ENCODE peak calls at places on chromosome 10, in six cellular contexts. J is mesenchymal stem cell, X is PC-3, S is heart right ventricle, K is mucosa of descending colon, I is pancreas. O is an unnamed sample.

GRCh38 chr10:72186213-72186612 is 29.6 kb upstream of the ANAPC16 start:
- DNase-seq in I (no peak), S (no peak), J (peak; percentile 52), K (no peak), X (no peak), O (no peak)

GRCh38 chr10:59823111-59823510 is 69.9 kb upstream of the MRLN start:
- DNase-seq in K (no peak), J (no peak), S (no peak), X (no peak), I (no peak), O (no peak)

GRCh38 chr10:88028654-88029053 is 165.2 kb downstream of the PTEN start:
- DNase-seq in S (no peak), X (no peak), J (no peak), I (no peak), K (peak; percentile 27), O (peak; percentile 11)

GRCh38 chr10:61779950-61780659 is 117.4 kb downstream of the CABCOCO1 start:
- DNase-seq in J (peak; percentile 94), S (peak; percentile 29), I (no peak), X (peak; percentile 83), K (peak; percentile 41), O (peak; percentile 0)

GRCh38 chr10:37856881-37857286 is 526 bp downstream of the ZNF248 start:
- DNase-seq in S (peak; percentile 30), J (no peak), K (peak; percentile 35), I (peak; percentile 59), X (peak; percentile 62), O (no peak)

GRCh38 chr10:26627320-26627719 is 70.2 kb upstream of the PDSS1 start:
- DNase-seq in K (no peak), I (no peak), J (no peak), S (no peak), X (peak; percentile 4), O (no peak)

GRCh38 chr10:90862908-90863514 is 5.2 kb upstream of the HTR7 start:
- DNase-seq in J (peak; percentile 50), S (no peak), X (peak; percentile 66), K (no peak), I (no peak), O (no peak)

GRCh38 chr10:52004342-52004949 is 305.1 kb upstream of the CSTF2T start:
- DNase-seq in J (peak; percentile 58), X (peak; percentile 94), I (no peak), K (no peak), S (no peak), O (no peak)

GRCh38 chr10:61935085-61935484 is 33.6 kb downstream of the ARID5B start:
- DNase-seq in I (no peak), S (no peak), X (no peak), J (peak; percentile 72), K (no peak), O (no peak)

GRCh38 chr10:31961264-31961663 is 32.6 kb upstream of the ARHGAP12 start:
- DNase-seq in X (peak; percentile 49), J (no peak), I (no peak), S (no peak), K (peak; percentile 40), O (no peak)

GRCh38 chr10:94521276-94522250 is 24.0 kb upstream of the HELLS start:
- DNase-seq in K (no peak), J (no peak), I (no peak), S (no peak), X (no peak), O (no peak)

GRCh38 chr10:70812814-70813213 is 2.9 kb upstream of the SGPL1 start:
- DNase-seq in S (no peak), J (no peak), I (no peak), K (no peak), X (no peak), O (no peak)

GRCh38 chr10:42951486-42952251 is 125.2 kb upstream of the RET start:
- DNase-seq in S (peak; percentile 48), K (peak; percentile 9), I (peak; percentile 73), X (peak; percentile 24), J (no peak), O (no peak)

GRCh38 chr10:44203535-44203934 is 181.4 kb downstream of the CXCL12 start:
- DNase-seq in S (no peak), I (no peak), K (no peak), J (no peak), X (no peak), O (no peak)

GRCh38 chr10:113140612-113141011 is 190.6 kb downstream of the TCF7L2 start:
- DNase-seq in I (no peak), X (no peak), K (no peak), J (no peak), S (no peak), O (no peak)

GRCh38 chr10:110184363-110184762 is 23.0 kb upstream of the MXI1 start:
- DNase-seq in X (no peak), K (no peak), S (no peak), I (no peak), J (no peak), O (no peak)

GRCh38 chr10:13685885-13686284 is 99.1 kb downstream of the PRPF18 start:
- DNase-seq in K (no peak), X (no peak), J (no peak), S (peak; percentile 58), I (no peak), O (no peak)

GRCh38 chr10:46559231-46559671 is 2.8 kb upstream of the GPRIN2 start:
- DNase-seq in K (no peak), I (no peak), X (no peak), J (no peak), S (no peak), O (peak; percentile 0)

GRCh38 chr10:86182150-86182549 is 184.4 kb downstream of the GRID1 start:
- DNase-seq in X (no peak), J (no peak), I (no peak), S (no peak), K (no peak), O (no peak)

GRCh38 chr10:88386878-88387773 is 196.0 kb downstream of the RNLS start:
- DNase-seq in J (peak; percentile 97), I (no peak), K (peak; percentile 61), S (peak; percentile 57), X (no peak), O (no peak)

GRCh38 chr10:125543796-125544195 is 139.2 kb downstream of the TEX36 start:
- DNase-seq in J (no peak), K (no peak), S (no peak), X (no peak), I (no peak), O (no peak)

GRCh38 chr10:56359837-56360236 is 1.2 kb downstream of the ZWINT start:
- DNase-seq in I (no peak), X (no peak), K (no peak), J (no peak), S (no peak), O (no peak)

GRCh38 chr10:78360284-78360683 is 326.6 kb downstream of the RPS24 start:
- DNase-seq in I (no peak), X (no peak), J (no peak), K (no peak), S (no peak), O (no peak)
- H3K4me1 ChIP-seq in I (no peaks in the 10 kb centered on the region), X (no peaks in the 10 kb centered on the region), J (peaks cover 22% of the 10 kb centered on the region), K (no peaks in the 10 kb centered on the region), S (no peaks in the 10 kb centered on the region), O (peaks cover 12% of the 10 kb centered on the region)

DNA sequence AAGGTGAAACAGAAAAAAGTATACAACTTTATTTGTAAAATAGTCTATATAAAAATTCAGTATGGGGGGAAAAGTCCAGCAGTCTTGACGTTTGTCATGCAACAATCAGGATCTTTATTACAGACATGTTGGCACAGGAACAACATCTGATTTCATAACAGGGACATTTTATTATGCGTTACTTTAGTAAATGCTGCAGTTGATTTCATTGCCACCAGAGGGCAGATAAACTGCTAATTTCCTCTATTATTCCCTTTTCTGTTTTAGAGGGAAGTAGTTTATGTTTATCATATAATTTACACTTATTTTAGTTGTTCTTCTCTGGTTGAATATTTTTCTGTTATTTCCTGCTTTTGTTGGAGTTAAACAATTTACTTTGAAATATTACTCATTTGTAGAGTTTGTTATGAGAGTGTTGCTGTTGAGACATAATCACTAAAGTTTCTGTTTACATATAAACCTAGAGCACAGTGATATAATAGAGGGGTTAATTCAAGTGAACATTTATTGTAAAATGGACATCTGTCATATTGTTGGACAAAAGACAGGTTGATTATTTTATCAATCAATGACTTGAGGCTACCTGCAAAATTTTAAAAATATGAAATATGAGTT is 3.3 kb downstream of the PLXDC2 start:
- DNase-seq in K (peak; percentile 86), J (peak; percentile 75), S (peak; percentile 78), I (no peak), X (peak; percentile 71), O (no peak)
- H3K4me1 ChIP-seq in K (peaks cover 3% of the 10 kb centered on the region), J (peaks cover 8% of the 10 kb centered on the region), S (peaks cover 50% of the 10 kb centered on the region), I (no peaks in the 10 kb centered on the region), X (no peaks in the 10 kb centered on the region), O (no peaks in the 10 kb centered on the region)

GRCh38 chr10:119657725-119658124 is 6.5 kb downstream of the BAG3 start:
- DNase-seq in I (no peak), J (peak; percentile 69), X (peak; percentile 50), S (no peak), K (no peak), O (no peak)

GRCh38 chr10:119655566-119656001 is 4.4 kb downstream of the BAG3 start:
- DNase-seq in S (peak; percentile 55), K (peak; percentile 29), X (peak; percentile 35), I (no peak), J (peak; percentile 96), O (peak; percentile 7)

GRCh38 chr10:119654540-119654939 is 3.4 kb downstream of the BAG3 start:
- DNase-seq in S (no peak), X (peak; percentile 61), K (peak; percentile 61), I (no peak), J (no peak), O (no peak)

GRCh38 chr10:119658274-119658673 is 7.1 kb downstream of the BAG3 start:
- DNase-seq in J (peak; percentile 97), S (peak; percentile 73), K (peak; percentile 39), X (peak; percentile 91), I (peak; percentile 77), O (no peak)

DNA sequence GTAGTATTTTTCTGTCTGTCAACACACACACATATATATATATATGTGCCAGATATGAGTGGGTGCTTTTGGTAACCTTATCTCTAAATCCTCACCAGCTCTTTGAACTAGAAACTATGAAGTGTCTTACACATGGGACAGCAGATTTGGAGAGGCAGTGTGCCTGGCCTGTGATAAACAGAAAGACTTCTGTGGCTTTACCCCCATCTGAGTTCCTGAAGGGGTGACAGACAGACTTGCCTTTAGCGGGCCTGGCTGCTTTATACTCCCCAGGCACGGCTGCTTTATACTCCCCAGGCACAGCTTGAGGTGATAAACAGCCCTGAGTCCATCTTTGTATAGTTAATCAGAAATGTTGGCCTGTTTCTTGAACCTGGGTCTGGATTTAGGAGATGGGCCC is 5.6 kb downstream of the BAG3 start:
- DNase-seq in J (no peak), I (no peak), K (no peak), S (no peak), X (no peak), O (no peak)
- H3K4me1 ChIP-seq in J (peaks cover 47% of the 10 kb centered on the region), I (peaks cover 12% of the 10 kb centered on the region), K (peaks cover 18% of the 10 kb centered on the region), S (peaks cover 92% of the 10 kb centered on the region), X (peaks cover 58% of the 10 kb centered on the region), O (peaks cover 58% of the 10 kb centered on the region)

DNA sequence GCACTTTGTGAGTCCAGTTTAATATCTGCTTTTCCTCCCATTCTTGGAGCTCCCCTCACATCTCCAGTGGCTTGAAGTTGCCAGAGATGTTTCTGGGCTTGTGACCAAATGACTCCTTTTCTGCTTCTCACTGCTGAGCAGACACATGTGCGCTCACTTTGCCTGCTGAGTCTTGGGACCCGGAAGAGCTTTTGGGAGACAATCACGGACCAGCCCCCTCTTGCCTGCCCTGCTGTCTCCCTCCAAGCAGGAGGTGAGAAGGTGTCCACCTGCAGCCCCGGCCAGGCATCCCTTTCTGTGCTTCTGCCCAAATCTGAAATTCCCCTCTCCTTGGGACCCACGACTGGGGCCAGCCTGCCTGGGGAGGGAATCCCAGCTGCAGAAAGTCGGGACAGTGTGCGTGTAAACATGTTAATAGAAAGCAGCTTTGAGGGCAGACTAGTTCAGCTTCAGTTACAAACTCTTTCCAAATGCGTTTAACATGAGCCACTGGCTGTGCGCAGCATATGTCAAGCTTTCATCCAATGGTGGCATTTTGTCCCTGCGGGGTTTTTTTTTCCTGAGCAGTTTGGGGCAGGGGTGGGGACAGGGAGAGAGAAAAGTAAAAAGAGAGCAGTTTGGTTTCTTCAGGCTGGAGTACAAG is 31.7 kb downstream of the HTRA1 start:
- DNase-seq in I (peak; percentile 41), X (no peak), J (no peak), K (no peak), S (peak; percentile 31), O (no peak)
- H3K4me1 ChIP-seq in I (no peaks in the 10 kb centered on the region), X (peaks cover 34% of the 10 kb centered on the region), J (peaks cover 12% of the 10 kb centered on the region), K (no peaks in the 10 kb centered on the region), S (peaks cover 51% of the 10 kb centered on the region), O (peaks cover 23% of the 10 kb centered on the region)

O was measured in CD8-positive, alpha-beta memory T cell.